ENCODE peak calls at places on chromosome 5, in six cellular contexts. C, T, M, B, U and K are unnamed samples.

GRCh38 chr5:62494772-62495171 is 82.2 kb downstream of the IPO11 start:
- DNase-seq in C (no peak), T (no peak), M (no peak), B (no peak), U (no peak), K (no peak)

GRCh38 chr5:167315762-167316161 is 975.7 kb upstream of the WWC1 start:
- DNase-seq in C (no peak), T (no peak), M (no peak), B (no peak), U (no peak), K (no peak)

GRCh38 chr5:41071975-41072374 is 833 bp upstream of the MROH2B start:
- DNase-seq in C (no peak), T (no peak), M (no peak), B (no peak), U (no peak), K (no peak)

GRCh38 chr5:126066795-126067321 is 356.4 kb upstream of the GRAMD2B start:
- DNase-seq in C (no peak), T (no peak), M (no peak), B (no peak), U (no peak), K (no peak)

GRCh38 chr5:1885476-1885755 is 2.7 kb upstream of the IRX4 start:
- DNase-seq in C (no peak), T (no peak), M (no peak), B (no peak), U (no peak), K (no peak)

GRCh38 chr5:53917095-53917494 is 356.7 kb downstream of the NDUFS4 start:
- DNase-seq in C (no peak), T (no peak), M (no peak), B (peak; percentile 62), U (no peak), K (peak; percentile 2)

GRCh38 chr5:132321109-132321721 is 27.0 kb downstream of the SLC22A4 start:
- DNase-seq in C (no peak), T (no peak), M (no peak), B (no peak), U (no peak), K (no peak)

GRCh38 chr5:20559845-20560244 is 571.8 kb upstream of the CDH18 start:
- DNase-seq in C (no peak), T (no peak), M (no peak), B (no peak), U (no peak), K (no peak)

GRCh38 chr5:150258126-150258525 is 31.4 kb downstream of the CAMK2A start:
- DNase-seq in C (no peak), T (no peak), M (no peak), B (no peak), U (no peak), K (no peak)

GRCh38 chr5:120072054-120072453 is 392.0 kb upstream of the PRR16 start:
- DNase-seq in C (no peak), T (no peak), M (no peak), B (no peak), U (no peak), K (no peak)

GRCh38 chr5:124888050-124888506 is 141.6 kb upstream of the ZNF608 start:
- DNase-seq in C (no peak), T (no peak), M (peak; percentile 57), B (no peak), U (no peak), K (peak; percentile 29)

GRCh38 chr5:101943784-101944183 is 352.3 kb downstream of the SLCO4C1 start:
- DNase-seq in C (no peak), T (no peak), M (no peak), B (no peak), U (no peak), K (no peak)

GRCh38 chr5:74243634-74244033 is 396.9 kb downstream of the ENC1 start:
- DNase-seq in C (no peak), T (no peak), M (no peak), B (no peak), U (no peak), K (no peak)

GRCh38 chr5:172849636-172850453 is 15.8 kb downstream of the ERGIC1 start:
- DNase-seq in C (no peak), T (no peak), M (no peak), B (no peak), U (no peak), K (peak; percentile 39)

GRCh38 chr5:90878549-90879196 is 320.1 kb downstream of the ADGRV1 start:
- DNase-seq in C (no peak), T (no peak), M (no peak), B (no peak), U (peak; percentile 54), K (no peak)

GRCh38 chr5:174493536-174493935 is 230.8 kb upstream of the MSX2 start:
- DNase-seq in C (no peak), T (no peak), M (no peak), B (no peak), U (no peak), K (no peak)

GRCh38 chr5:135241536-135241935 is 157.5 kb downstream of the MACROH2A1 start:
- DNase-seq in C (no peak), T (no peak), M (no peak), B (no peak), U (no peak), K (no peak)

GRCh38 chr5:107074991-107075390 is 595.7 kb downstream of the EFNA5 start:
- DNase-seq in C (no peak), T (no peak), M (no peak), B (no peak), U (no peak), K (no peak)

GRCh38 chr5:95850391-95850894 is 27.9 kb upstream of the GLRX start:
- DNase-seq in C (no peak), T (no peak), M (no peak), B (no peak), U (no peak), K (no peak)

GRCh38 chr5:81925012-81925411 is 46.8 kb upstream of the ATG10 start:
- DNase-seq in C (no peak), T (no peak), M (no peak), B (no peak), U (no peak), K (no peak)